ENCODE peak calls at places on chromosomes 13 and 19, in seven cellular contexts. One of them, this sample, is unnamed.

GRCh38 chr19:8702350-8702749 is 3.8 kb upstream of the ACTL9 start:
- DNase-seq in K562: peak; percentile 17
- DNase-seq in HEK293T: no peak
- DNase-seq in H1: no peak
- DNase-seq in WTC11: no peak
- DNase-seq in GM12878: no peak
- DNase-seq in HepG2: no peak
- DNase-seq in this sample: no peak

GRCh38 chr13:54750521-54750920 is 1721.9 kb downstream of the OLFM4 start:
- DNase-seq in K562: no peak
- DNase-seq in HEK293T: peak; percentile 15
- DNase-seq in H1: no peak
- DNase-seq in WTC11: no peak
- DNase-seq in GM12878: no peak
- DNase-seq in HepG2: no peak
- DNase-seq in this sample: no peak

GRCh38 chr13:80341098-80341701 is at the start of gene SPRY2:
- DNase-seq in K562: peak; percentile 89
- DNase-seq in HEK293T: peak; percentile 95
- DNase-seq in H1: peak; percentile 89
- DNase-seq in WTC11: peak; percentile 87
- DNase-seq in GM12878: no peak
- DNase-seq in HepG2: peak; percentile 94
- DNase-seq in this sample: peak; percentile 68

GRCh38 chr13:100130092-100130491 is 41.2 kb downstream of the PCCA start:
- DNase-seq in K562: no peak
- DNase-seq in HEK293T: no peak
- DNase-seq in H1: no peak
- DNase-seq in WTC11: no peak
- DNase-seq in GM12878: no peak
- DNase-seq in HepG2: no peak
- DNase-seq in this sample: no peak

GRCh38 chr13:73411067-73411809 is 352.4 kb downstream of the KLF5 start:
- DNase-seq in K562: no peak
- DNase-seq in HEK293T: no peak
- DNase-seq in H1: no peak
- DNase-seq in WTC11: no peak
- DNase-seq in GM12878: no peak
- DNase-seq in HepG2: no peak
- DNase-seq in this sample: peak; percentile 77

GRCh38 chr13:52845766-52846566 is 2.5 kb downstream of the PCDH8 start:
- DNase-seq in K562: no peak
- DNase-seq in HEK293T: peak; percentile 60
- DNase-seq in H1: no peak
- DNase-seq in WTC11: peak; percentile 84
- DNase-seq in GM12878: no peak
- DNase-seq in HepG2: no peak
- DNase-seq in this sample: no peak

GRCh38 chr19:40398417-40399056 is 8.6 kb upstream of the HIPK4 start:
- DNase-seq in K562: peak; percentile 90
- DNase-seq in HEK293T: no peak
- DNase-seq in H1: no peak
- DNase-seq in WTC11: peak; percentile 92
- DNase-seq in GM12878: no peak
- DNase-seq in HepG2: no peak
- DNase-seq in this sample: no peak

GRCh38 chr19:6610934-6611370 is 20.0 kb upstream of the CD70 start:
- DNase-seq in K562: no peak
- DNase-seq in HEK293T: no peak
- DNase-seq in H1: no peak
- DNase-seq in WTC11: no peak
- DNase-seq in GM12878: no peak
- DNase-seq in HepG2: no peak
- DNase-seq in this sample: peak; percentile 40

GRCh38 chr13:44048326-44048725 is 168.6 kb downstream of the LACC1 start:
- DNase-seq in K562: peak; percentile 0
- DNase-seq in HEK293T: no peak
- DNase-seq in H1: no peak
- DNase-seq in WTC11: no peak
- DNase-seq in GM12878: no peak
- DNase-seq in HepG2: peak; percentile 5
- DNase-seq in this sample: no peak

GRCh38 chr13:113834496-113835200 is 29.2 kb downstream of the GAS6 start:
- DNase-seq in K562: no peak
- DNase-seq in HEK293T: no peak
- DNase-seq in H1: no peak
- DNase-seq in WTC11: no peak
- DNase-seq in GM12878: no peak
- DNase-seq in HepG2: no peak
- DNase-seq in this sample: no peak

GRCh38 chr13:75879656-75880055 is 243.5 kb downstream of the LMO7 start:
- DNase-seq in K562: no peak
- DNase-seq in HEK293T: no peak
- DNase-seq in H1: no peak
- DNase-seq in WTC11: no peak
- DNase-seq in GM12878: no peak
- DNase-seq in HepG2: no peak
- DNase-seq in this sample: no peak

GRCh38 chr13:61162106-61162505 is 253.5 kb downstream of the PCDH20 start:
- DNase-seq in K562: no peak
- DNase-seq in HEK293T: no peak
- DNase-seq in H1: no peak
- DNase-seq in WTC11: no peak
- DNase-seq in GM12878: no peak
- DNase-seq in HepG2: no peak
- DNase-seq in this sample: no peak

GRCh38 chr19:49643466-49643865 is 1.5 kb downstream of the SCAF1 start:
- DNase-seq in K562: peak; percentile 59
- DNase-seq in HEK293T: no peak
- DNase-seq in H1: no peak
- DNase-seq in WTC11: no peak
- DNase-seq in GM12878: no peak
- DNase-seq in HepG2: no peak
- DNase-seq in this sample: no peak

GRCh38 chr13:105908581-105908980 is 626.9 kb downstream of the EFNB2 start:
- DNase-seq in K562: no peak
- DNase-seq in HEK293T: no peak
- DNase-seq in H1: no peak
- DNase-seq in WTC11: no peak
- DNase-seq in GM12878: no peak
- DNase-seq in HepG2: no peak
- DNase-seq in this sample: no peak

GRCh38 chr13:100610399-100611347 is 22.1 kb upstream of the GGACT start:
- DNase-seq in K562: no peak
- DNase-seq in HEK293T: no peak
- DNase-seq in H1: no peak
- DNase-seq in WTC11: no peak
- DNase-seq in GM12878: peak; percentile 12
- DNase-seq in HepG2: no peak
- DNase-seq in this sample: no peak

GRCh38 chr13:99067160-99067985 is 89.5 kb upstream of the DOCK9 start:
- DNase-seq in K562: no peak
- DNase-seq in HEK293T: no peak
- DNase-seq in H1: no peak
- DNase-seq in WTC11: no peak
- DNase-seq in GM12878: no peak
- DNase-seq in HepG2: peak; percentile 5
- DNase-seq in this sample: peak; percentile 70

GRCh38 chr19:30171138-30171635 is 201.0 kb upstream of the ZNF536 start:
- DNase-seq in K562: no peak
- DNase-seq in HEK293T: no peak
- DNase-seq in H1: no peak
- DNase-seq in WTC11: no peak
- DNase-seq in GM12878: no peak
- DNase-seq in HepG2: no peak
- DNase-seq in this sample: no peak

GRCh38 chr19:30170495-30171137 is 201.6 kb upstream of the ZNF536 start:
- DNase-seq in K562: no peak
- DNase-seq in HEK293T: no peak
- DNase-seq in H1: no peak
- DNase-seq in WTC11: no peak
- DNase-seq in GM12878: no peak
- DNase-seq in HepG2: no peak
- DNase-seq in this sample: no peak

GRCh38 chr19:30173593-30174356 is 198.4 kb upstream of the ZNF536 start:
- DNase-seq in K562: no peak
- DNase-seq in HEK293T: no peak
- DNase-seq in H1: no peak
- DNase-seq in WTC11: no peak
- DNase-seq in GM12878: no peak
- DNase-seq in HepG2: no peak
- DNase-seq in this sample: no peak

GRCh38 chr19:30172643-30173242 is 199.4 kb upstream of the ZNF536 start:
- DNase-seq in K562: no peak
- DNase-seq in HEK293T: no peak
- DNase-seq in H1: no peak
- DNase-seq in WTC11: no peak
- DNase-seq in GM12878: no peak
- DNase-seq in HepG2: no peak
- DNase-seq in this sample: no peak

DNA sequence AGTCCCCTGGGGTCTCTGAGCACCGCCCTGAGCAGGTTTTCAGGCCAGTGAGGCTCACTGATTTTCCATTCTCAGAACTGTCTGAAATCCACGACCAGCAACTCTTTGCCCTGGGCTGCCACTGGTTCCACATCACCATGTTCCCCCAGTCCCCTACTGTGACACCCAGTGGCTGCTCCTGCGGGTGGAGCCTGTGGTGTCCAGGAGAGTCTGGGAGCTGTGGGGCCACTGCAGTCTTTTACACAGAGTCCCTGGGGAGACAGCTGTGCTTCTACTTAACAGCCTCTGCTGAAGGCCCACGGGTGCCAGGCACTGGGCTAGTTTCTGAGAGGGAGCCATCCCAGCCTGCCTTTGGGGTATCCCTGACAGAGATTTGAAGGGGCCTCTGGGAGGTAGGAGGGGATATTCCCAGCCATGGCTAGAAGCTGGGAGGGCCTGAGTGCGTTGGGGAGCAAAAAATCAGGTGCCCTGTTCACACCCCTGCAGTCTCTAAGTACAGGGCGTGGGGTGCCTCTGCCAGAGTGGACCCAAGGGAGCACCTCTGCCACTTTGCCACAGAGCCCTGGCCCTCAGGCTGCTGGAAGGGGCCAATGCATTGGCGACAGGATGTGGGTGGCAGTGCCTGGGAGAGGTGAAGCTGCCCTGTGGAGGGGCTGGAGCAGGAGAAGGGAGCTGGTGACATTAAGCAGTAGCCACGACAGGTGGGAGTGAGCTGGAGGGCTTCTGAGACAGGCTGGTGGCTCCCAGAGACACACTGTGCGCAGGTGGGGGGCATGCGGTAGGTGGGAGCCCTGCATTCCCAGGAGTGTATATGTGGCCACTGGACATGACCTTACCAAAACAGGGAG is 200.2 kb upstream of the ZNF536 start:
- DNase-seq in K562: no peak
- DNase-seq in HEK293T: no peak
- DNase-seq in H1: no peak
- DNase-seq in WTC11: no peak
- DNase-seq in GM12878: no peak
- DNase-seq in HepG2: no peak
- DNase-seq in this sample: no peak
- TF ChIP-seq SP1 in K562: no peak
- TF ChIP-seq SP1 in HEK293T: no peak
- TF ChIP-seq SP1 in H1: no peak
- TF ChIP-seq SP1 in WTC11: no peak
- TF ChIP-seq SP1 in GM12878: no peak
- TF ChIP-seq SP1 in HepG2: no peak
- TF ChIP-seq SP1 in this sample: no peak

DNA sequence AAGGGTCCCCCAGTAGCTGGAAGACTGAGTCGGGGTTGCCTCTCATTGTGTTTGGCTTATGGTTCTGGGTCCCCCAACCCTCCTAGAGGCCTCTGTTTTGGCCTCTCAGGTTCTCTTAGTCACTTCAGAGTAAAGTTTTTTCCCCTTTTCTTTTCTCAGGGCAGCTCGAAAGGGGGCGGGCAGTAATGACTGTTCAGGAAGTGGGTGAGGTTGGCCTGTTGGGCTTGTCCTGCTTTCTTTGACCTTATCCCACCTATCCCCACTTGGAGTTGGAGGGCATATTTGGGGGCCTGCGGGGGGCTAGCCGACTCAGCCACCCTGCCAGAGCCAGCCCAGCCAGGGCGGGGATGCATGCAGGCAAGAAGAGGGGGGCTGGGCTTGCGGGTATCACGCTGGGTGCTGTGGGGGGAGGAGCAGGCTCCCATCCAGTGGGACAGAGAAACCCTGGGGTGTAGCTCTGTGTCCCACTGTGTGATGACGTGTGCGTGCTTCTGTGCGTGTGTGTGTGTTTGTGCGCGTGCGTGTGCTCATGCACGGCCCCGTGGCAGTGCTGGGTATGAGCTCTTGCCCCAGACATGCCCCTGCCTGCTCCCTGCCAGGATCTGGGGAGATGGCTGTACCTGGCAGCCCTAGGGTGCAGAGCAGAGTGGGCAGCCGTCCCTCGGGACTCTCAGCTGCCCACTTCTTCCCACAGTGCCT is 1.4 kb downstream of the CIC start:
- DNase-seq in K562: peak; percentile 62
- DNase-seq in HEK293T: no peak
- DNase-seq in H1: no peak
- DNase-seq in WTC11: no peak
- DNase-seq in GM12878: no peak
- DNase-seq in HepG2: no peak
- DNase-seq in this sample: no peak
- TF ChIP-seq SP1 in K562: no peak
- TF ChIP-seq SP1 in HEK293T: no peak
- TF ChIP-seq SP1 in H1: no peak
- TF ChIP-seq SP1 in WTC11: no peak
- TF ChIP-seq SP1 in GM12878: no peak
- TF ChIP-seq SP1 in HepG2: no peak
- TF ChIP-seq SP1 in this sample: no peak

DNA sequence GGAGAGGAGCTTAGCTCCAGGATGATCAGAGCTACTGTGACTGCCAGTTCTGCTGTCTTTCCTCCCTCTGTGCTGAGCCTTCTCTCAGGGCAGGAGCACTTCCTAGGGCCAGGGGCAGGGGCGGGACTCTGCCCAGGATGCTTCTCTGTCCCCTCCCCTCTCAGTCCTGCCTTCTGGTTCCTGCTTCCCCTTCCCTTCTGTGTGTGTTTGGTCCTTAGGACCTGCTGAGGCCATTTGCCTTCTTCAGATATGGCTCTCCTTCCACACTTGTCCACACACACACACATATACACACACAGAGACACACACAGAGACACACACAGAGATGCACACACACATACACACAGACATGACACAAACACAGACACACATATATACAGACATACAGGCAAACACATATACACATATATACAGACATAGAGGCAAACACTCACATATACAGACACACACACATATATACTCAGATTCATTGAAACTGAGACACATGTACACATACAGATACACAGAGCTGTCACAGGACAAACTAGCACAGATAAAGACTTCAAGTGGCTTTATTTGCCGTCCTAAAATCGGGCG is 22.0 kb upstream of the CD177 start:
- DNase-seq in K562: no peak
- DNase-seq in HEK293T: no peak
- DNase-seq in H1: no peak
- DNase-seq in WTC11: no peak
- DNase-seq in GM12878: no peak
- DNase-seq in HepG2: no peak
- DNase-seq in this sample: no peak
- TF ChIP-seq SP1 in K562: no peak
- TF ChIP-seq SP1 in HEK293T: no peak
- TF ChIP-seq SP1 in H1: no peak
- TF ChIP-seq SP1 in WTC11: no peak
- TF ChIP-seq SP1 in GM12878: no peak
- TF ChIP-seq SP1 in HepG2: no peak
- TF ChIP-seq SP1 in this sample: no peak

GRCh38 chr19:29845576-29846176 is 33.9 kb downstream of the CCNE1 start:
- DNase-seq in K562: peak; percentile 42
- DNase-seq in HEK293T: peak; percentile 51
- DNase-seq in H1: no peak
- DNase-seq in WTC11: no peak
- DNase-seq in GM12878: no peak
- DNase-seq in HepG2: no peak
- DNase-seq in this sample: no peak
- TF ChIP-seq SP1 in K562: no peak
- TF ChIP-seq SP1 in HEK293T: no peak
- TF ChIP-seq SP1 in H1: no peak
- TF ChIP-seq SP1 in WTC11: no peak
- TF ChIP-seq SP1 in GM12878: no peak
- TF ChIP-seq SP1 in HepG2: no peak
- TF ChIP-seq SP1 in this sample: no peak

This sample was measured in HCT116.